ENCODE peak calls at places on chromosomes 6 and 20, in four cellular contexts. One of them, this sample, is unnamed.

GRCh38 chr6:18155864-18156396 is 708 bp downstream of the KDM1B start:
- DNase-seq in SHP77: peak; percentile 67
- DNase-seq in EH: peak; percentile 32
- DNase-seq in WERI-Rb-1: peak; percentile 92
- DNase-seq in this sample: peak; percentile 67

GRCh38 chr6:63636516-63636968 is 940 bp downstream of the PHF3 start:
- DNase-seq in EH: peak; percentile 44
- DNase-seq in SHP77: peak; percentile 54
- DNase-seq in WERI-Rb-1: peak; percentile 61
- DNase-seq in this sample: peak; percentile 47

GRCh38 chr20:32674362-32674789 is 635 bp upstream of the C20orf203 start:
- DNase-seq in EH: peak; percentile 60
- DNase-seq in SHP77: peak; percentile 65
- DNase-seq in WERI-Rb-1: peak; percentile 68
- DNase-seq in this sample: peak; percentile 37

GRCh38 chr6:28282923-28283322 is 1.6 kb downstream of the PGBD1 start:
- DNase-seq in WERI-Rb-1: no peak
- DNase-seq in EH: peak; percentile 6
- DNase-seq in SHP77: no peak
- DNase-seq in this sample: no peak

GRCh38 chr6:85394853-85395538 is 54.9 kb upstream of the NT5E start:
- DNase-seq in EH: peak; percentile 55
- DNase-seq in SHP77: no peak
- DNase-seq in WERI-Rb-1: no peak
- DNase-seq in this sample: no peak

GRCh38 chr20:20549699-20550098 is 162.7 kb downstream of the RALGAPA2 start:
- DNase-seq in SHP77: no peak
- DNase-seq in WERI-Rb-1: no peak
- DNase-seq in EH: peak; percentile 90
- DNase-seq in this sample: no peak

GRCh38 chr20:33262658-33263065 is 20.4 kb upstream of the BPIFB1 start:
- DNase-seq in SHP77: peak; percentile 53
- DNase-seq in EH: peak; percentile 49
- DNase-seq in WERI-Rb-1: peak; percentile 80
- DNase-seq in this sample: peak; percentile 17

GRCh38 chr6:511488-512137 is 120.1 kb downstream of the IRF4 start:
- DNase-seq in SHP77: no peak
- DNase-seq in EH: no peak
- DNase-seq in WERI-Rb-1: no peak
- DNase-seq in this sample: no peak

GRCh38 chr20:50534567-50534966 is 24.4 kb downstream of the PTPN1 start:
- DNase-seq in EH: peak; percentile 93
- DNase-seq in WERI-Rb-1: no peak
- DNase-seq in SHP77: no peak
- DNase-seq in this sample: no peak

GRCh38 chr20:48406462-48407235 is 421.1 kb downstream of the PREX1 start:
- DNase-seq in SHP77: no peak
- DNase-seq in EH: no peak
- DNase-seq in WERI-Rb-1: no peak
- DNase-seq in this sample: no peak

GRCh38 chr6:145012039-145012662 is 723.2 kb downstream of the EPM2A start:
- DNase-seq in EH: peak; percentile 70
- DNase-seq in SHP77: no peak
- DNase-seq in WERI-Rb-1: no peak
- DNase-seq in this sample: no peak

GRCh38 chr6:75331134-75331533 is 46.5 kb upstream of the TMEM30A start:
- DNase-seq in SHP77: no peak
- DNase-seq in EH: peak; percentile 95
- DNase-seq in WERI-Rb-1: no peak
- DNase-seq in this sample: no peak

GRCh38 chr6:169190144-169190584 is 63.5 kb downstream of the THBS2 start:
- DNase-seq in SHP77: no peak
- DNase-seq in EH: peak; percentile 99
- DNase-seq in WERI-Rb-1: no peak
- DNase-seq in this sample: no peak

GRCh38 chr6:133705071-133705470 is 183.8 kb upstream of the TCF21 start:
- DNase-seq in SHP77: no peak
- DNase-seq in WERI-Rb-1: no peak
- DNase-seq in EH: peak; percentile 82
- DNase-seq in this sample: no peak

GRCh38 chr6:131923356-131923755 is 27.8 kb downstream of the CCN2 start:
- DNase-seq in WERI-Rb-1: peak; percentile 66
- DNase-seq in SHP77: peak; percentile 61
- DNase-seq in EH: peak; percentile 64
- DNase-seq in this sample: no peak

GRCh38 chr6:89553446-89553845 is 85.1 kb downstream of the LYRM2 start:
- DNase-seq in WERI-Rb-1: peak; percentile 47
- DNase-seq in EH: no peak
- DNase-seq in SHP77: no peak
- DNase-seq in this sample: no peak

GRCh38 chr20:1809121-1809520 is 86.1 kb upstream of the SIRPA start:
- DNase-seq in EH: peak; percentile 96
- DNase-seq in SHP77: no peak
- DNase-seq in WERI-Rb-1: no peak
- DNase-seq in this sample: no peak

GRCh38 chr20:58907481-58908137 is 55.1 kb downstream of the GNAS start:
- DNase-seq in SHP77: peak; percentile 87
- DNase-seq in EH: peak; percentile 100
- DNase-seq in WERI-Rb-1: peak; percentile 89
- DNase-seq in this sample: no peak

GRCh38 chr6:74455786-74456185 is 750.1 kb downstream of the COL12A1 start:
- DNase-seq in SHP77: no peak
- DNase-seq in WERI-Rb-1: no peak
- DNase-seq in EH: no peak
- DNase-seq in this sample: no peak

GRCh38 chr20:34022154-34022842 is 28.6 kb downstream of the RALY start:
- DNase-seq in SHP77: no peak
- DNase-seq in WERI-Rb-1: no peak
- DNase-seq in EH: peak; percentile 43
- DNase-seq in this sample: no peak

GRCh38 chr6:6812427-6812826 is 223.9 kb downstream of the LY86 start:
- DNase-seq in WERI-Rb-1: no peak
- DNase-seq in SHP77: no peak
- DNase-seq in EH: no peak
- DNase-seq in this sample: no peak

GRCh38 chr6:38062066-38062465 is 242.5 kb downstream of the ZFAND3 start:
- DNase-seq in SHP77: no peak
- DNase-seq in EH: no peak
- DNase-seq in WERI-Rb-1: no peak
- DNase-seq in this sample: no peak